ENCODE peak calls at places on chromosomes 16 and 17, in seven cellular contexts. P is ovary, V is psoas muscle, Y is PC-9, I is HFF-Myc, K is breast epithelium, B is suprapubic skin. U is an unnamed sample.

GRCh38 chr17:73224663-73225305 is 31.9 kb downstream of the COG1 start:
- DNase-seq in K (no peak), I (no peak), V (no peak), B (no peak), P (no peak), Y (no peak), U (no peak)

GRCh38 chr17:76198702-76199101 is 41.6 kb downstream of the RNF157 start:
- DNase-seq in I (no peak), Y (no peak), P (no peak), V (no peak), K (no peak), B (no peak), U (no peak)

GRCh38 chr16:66440271-66440802 is 13.2 kb downstream of the BEAN1 start:
- DNase-seq in K (no peak), V (no peak), I (no peak), B (no peak), P (no peak), Y (no peak), U (no peak)

GRCh38 chr16:17590711-17591654 is 120.2 kb upstream of the XYLT1 start:
- DNase-seq in P (no peak), B (no peak), V (no peak), I (no peak), K (no peak), Y (no peak), U (no peak)

GRCh38 chr16:77869997-77870813 is 81.8 kb downstream of the VAT1L start:
- DNase-seq in Y (no peak), P (no peak), B (no peak), K (no peak), I (no peak), V (no peak), U (no peak)

GRCh38 chr17:31074772-31075538 is 19.8 kb upstream of the NF1 start:
- DNase-seq in P (no peak), Y (peak), V (no peak), K (no peak), I (no peak), B (no peak), U (no peak)

GRCh38 chr17:32533296-32533695 is 46.5 kb downstream of the CDK5R1 start:
- DNase-seq in K (no peak), V (no peak), Y (no peak), P (no peak), B (no peak), I (no peak), U (no peak)

GRCh38 chr16:25264599-25264998 is 7.0 kb upstream of the ZKSCAN2 start:
- DNase-seq in B (no peak), V (no peak), Y (peak), I (no peak), K (no peak), P (no peak), U (no peak)

GRCh38 chr16:55502801-55503366 is 6.0 kb upstream of the LPCAT2 start:
- DNase-seq in K (peak), V (peak), P (peak), Y (peak), I (peak), B (peak), U (peak)

GRCh38 chr17:46151762-46152161 is 41.5 kb downstream of the KANSL1 start:
- DNase-seq in V (no peak), Y (no peak), I (no peak), K (no peak), P (no peak), B (no peak), U (no peak)

GRCh38 chr17:11925271-11926021 is 71.8 kb downstream of the ZNF18 start:
- DNase-seq in I (no peak), Y (no peak), K (no peak), B (no peak), P (no peak), V (no peak), U (no peak)

GRCh38 chr16:80459331-80459777 is 81.4 kb upstream of the DYNLRB2 start:
- DNase-seq in K (no peak), I (no peak), B (no peak), Y (no peak), V (no peak), P (no peak), U (no peak)

GRCh38 chr16:67179421-67180080 is 4.2 kb downstream of the MATCAP1 start:
- DNase-seq in P (no peak), B (no peak), Y (no peak), I (no peak), K (no peak), V (no peak), U (no peak)

GRCh38 chr17:46950615-46950996 is 27.6 kb downstream of the GOSR2 start:
- DNase-seq in Y (no peak), I (no peak), B (no peak), V (no peak), K (no peak), P (no peak), U (no peak)

GRCh38 chr17:48240562-48241130 is 133.1 kb downstream of the SNX11 start:
- DNase-seq in K (no peak), I (no peak), Y (no peak), P (no peak), B (no peak), V (no peak), U (no peak)

GRCh38 chr17:27049104-27049784 is 244.7 kb upstream of the WSB1 start:
- DNase-seq in I (no peak), V (no peak), Y (peak), B (no peak), K (no peak), P (no peak), U (no peak)

GRCh38 chr16:50644730-50645129 is 36.4 kb downstream of the SNX20 start:
- DNase-seq in B (no peak), Y (peak), I (no peak), V (no peak), P (no peak), K (no peak), U (no peak)

GRCh38 chr17:80474933-80475915 is 1.2 kb downstream of the NPTX1 start:
- DNase-seq in I (no peak), K (no peak), P (no peak), Y (peak), B (no peak), V (no peak), U (no peak)

GRCh38 chr16:84925092-84925772 is 86.1 kb downstream of the ZDHHC7 start:
- DNase-seq in B (no peak), V (peak), Y (peak), I (no peak), K (no peak), P (peak), U (no peak)

DNA sequence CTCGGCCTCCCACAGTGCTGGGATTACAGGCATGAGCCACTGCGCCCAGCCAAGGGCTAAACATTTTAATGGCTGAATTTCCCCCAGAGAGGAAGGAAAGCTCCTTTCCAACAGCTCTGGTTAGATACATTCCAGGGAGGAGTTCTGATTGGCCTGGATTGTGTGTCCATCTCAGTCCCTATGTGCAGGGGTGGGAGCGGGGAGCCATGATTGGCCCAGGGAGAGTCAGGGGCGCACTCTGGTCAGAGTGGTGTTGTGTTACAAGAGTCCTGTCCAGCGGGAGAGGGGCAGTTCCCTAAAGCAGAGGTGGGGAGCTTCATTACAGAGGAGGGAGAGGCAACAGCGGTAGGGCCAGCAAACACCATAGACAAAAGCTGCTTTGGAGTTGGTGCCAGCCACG is 75.0 kb downstream of the RAP1GAP2 start:
- DNase-seq in B (no peak), V (no peak), Y (no peak), P (no peak), I (no peak), K (no peak), U (no peak)
- H3K4me3 ChIP-seq in B (no peak), V (no peak), Y (no peak), P (no peak), I (no peak), K (no peak), U (no peak)

DNA sequence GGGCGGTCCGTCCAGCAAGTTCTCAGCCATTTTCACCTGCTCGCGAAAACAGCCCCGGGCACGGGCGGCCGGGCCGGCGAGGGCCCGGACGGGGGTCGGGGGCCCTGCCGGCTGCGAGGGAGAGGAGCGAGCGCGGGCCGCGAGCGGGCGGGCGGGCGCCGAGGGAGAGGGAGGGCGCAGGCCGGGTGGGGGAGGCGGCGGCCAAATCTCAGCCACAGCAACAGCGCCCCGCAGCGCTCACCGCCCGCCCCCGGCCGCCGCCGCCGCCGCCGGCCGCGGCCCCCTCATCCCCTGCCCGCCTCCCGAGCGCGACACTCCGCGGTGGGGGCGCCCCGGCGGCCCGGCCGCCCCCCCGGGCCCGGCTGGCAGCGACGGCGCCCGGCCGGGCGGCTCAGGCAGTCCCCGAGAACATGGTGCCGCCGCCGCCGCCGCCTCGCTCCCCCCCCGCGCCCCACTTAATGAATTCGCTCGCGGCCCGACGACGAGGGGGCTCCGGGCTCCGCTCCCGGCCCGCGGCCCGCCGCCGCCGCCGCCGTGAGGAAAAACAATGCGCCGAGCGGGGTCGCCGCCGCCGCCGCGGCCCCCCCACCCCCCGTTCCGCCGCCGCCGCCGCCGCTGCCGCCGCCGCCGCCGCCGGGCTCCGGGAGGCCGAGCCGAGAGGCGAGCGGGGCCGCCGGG is 487 bp downstream of the CREBBP start:
- DNase-seq in Y (peak), P (peak), V (peak), K (peak), I (no peak), B (peak), U (no peak)
- TF ChIP-seq CTCF in Y (no peak), P (no peak), V (peak), K (no peak), I (no peak), B (peak), U (no peak)

GRCh38 chr17:413016-413350 is 60.4 kb upstream of the RPH3AL start:
- DNase-seq in P (no peak), I (no peak), K (no peak), Y (no peak), B (no peak), V (no peak), U (no peak)
- H3K4me3 ChIP-seq in P (no peak), I (no peak), K (no peak), Y (no peak), B (no peak), V (no peak), U (no peak)

DNA sequence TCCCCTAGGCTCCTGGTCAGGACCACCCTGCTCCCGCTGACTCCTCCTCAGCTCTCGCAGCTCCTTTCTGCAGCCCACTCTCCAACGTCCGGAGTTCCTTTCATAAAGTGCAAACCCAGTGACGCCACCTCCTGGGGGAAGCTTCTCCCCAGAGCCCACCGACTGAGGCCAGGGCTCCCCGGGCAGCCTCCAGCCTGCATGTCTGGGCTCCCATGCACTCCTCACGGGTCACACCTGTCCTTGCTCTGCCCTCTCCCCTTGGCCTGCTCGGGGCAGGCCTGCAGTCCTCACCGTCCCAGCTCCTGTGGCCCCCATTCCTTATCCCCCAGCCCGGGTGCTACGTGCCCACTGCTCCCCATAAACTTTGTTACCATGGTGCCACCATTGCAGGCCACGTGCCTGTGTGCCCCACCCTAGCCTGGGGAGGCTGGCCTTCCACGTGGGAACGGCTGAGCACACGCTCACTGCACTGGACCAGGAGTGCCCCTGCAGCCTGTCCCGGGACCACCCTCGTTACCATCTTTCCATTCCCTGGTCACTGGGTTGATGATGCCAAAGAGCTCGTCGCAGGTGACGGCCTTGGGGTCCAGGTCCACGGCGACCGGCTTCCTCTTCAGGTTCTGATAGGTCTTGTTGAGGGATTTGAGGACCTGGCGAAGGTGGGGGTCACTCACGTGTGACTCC is 84.9 kb downstream of the DNAH17 start:
- DNase-seq in K (no peak), Y (no peak), V (no peak), B (no peak), P (no peak), I (no peak), U (no peak)
- TF ChIP-seq CTCF in K (no peak), Y (no peak), V (no peak), B (no peak), P (no peak), I (no peak), U (no peak)

GRCh38 chr17:38559025-38559879 is 46.5 kb downstream of the SRCIN1 start:
- DNase-seq in Y (peak), P (peak), B (peak), K (peak), V (peak), I (no peak), U (peak)
- H3K4me3 ChIP-seq in Y (peak), P (peak), B (peak), K (peak), V (peak), I (peak), U (no peak)

GRCh38 chr16:4376820-4377572 is 5.3 kb downstream of the VASN start:
- DNase-seq in I (no peak), V (no peak), K (no peak), P (no peak), B (peak), Y (no peak), U (no peak)

GRCh38 chr16:4378202-4378666 is 6.6 kb downstream of the VASN start:
- DNase-seq in Y (no peak), P (no peak), V (peak), I (no peak), K (no peak), B (peak), U (no peak)

GRCh38 chr16:4376126-4376819 is 4.6 kb downstream of the VASN start:
- DNase-seq in Y (peak), P (peak), V (peak), K (peak), B (peak), I (no peak), U (no peak)

GRCh38 chr16:4379001-4379688 is 7.5 kb downstream of the VASN start:
- DNase-seq in V (peak), K (no peak), I (no peak), Y (no peak), P (no peak), B (no peak), U (no peak)

DNA sequence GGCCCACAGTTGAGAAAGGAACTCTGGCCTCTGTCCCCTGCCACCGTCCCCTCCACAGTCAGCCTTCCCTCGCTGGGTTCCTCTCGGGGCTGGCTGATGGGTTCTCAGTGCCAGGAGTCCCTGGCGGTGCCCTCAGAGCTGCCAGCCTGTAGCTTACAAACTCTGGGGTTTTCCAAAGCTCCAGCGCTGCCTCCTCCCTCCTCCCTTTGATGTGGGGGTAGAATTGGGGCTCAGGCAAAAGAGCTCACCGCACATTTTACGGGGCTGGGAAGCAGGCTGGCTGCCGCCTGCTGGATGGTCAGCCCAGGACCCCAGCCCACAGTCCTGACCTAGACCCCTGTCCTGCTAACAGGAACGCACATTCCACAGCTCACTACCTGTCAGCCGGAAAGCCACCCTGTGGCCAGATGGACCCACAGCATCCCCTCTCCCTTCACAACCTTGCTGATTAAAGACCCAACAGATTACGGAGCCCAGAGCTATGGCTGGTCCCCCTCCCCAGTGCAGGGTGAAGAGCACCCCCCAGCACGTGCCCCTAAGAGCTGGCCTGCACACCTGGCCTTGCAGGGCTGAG is 6.0 kb downstream of the VASN start:
- DNase-seq in Y (no peak), B (peak), K (no peak), I (no peak), V (no peak), P (no peak), U (no peak)
- TF ChIP-seq CTCF in Y (no peak), B (no peak), K (no peak), I (peak), V (no peak), P (no peak), U (peak)

DNA sequence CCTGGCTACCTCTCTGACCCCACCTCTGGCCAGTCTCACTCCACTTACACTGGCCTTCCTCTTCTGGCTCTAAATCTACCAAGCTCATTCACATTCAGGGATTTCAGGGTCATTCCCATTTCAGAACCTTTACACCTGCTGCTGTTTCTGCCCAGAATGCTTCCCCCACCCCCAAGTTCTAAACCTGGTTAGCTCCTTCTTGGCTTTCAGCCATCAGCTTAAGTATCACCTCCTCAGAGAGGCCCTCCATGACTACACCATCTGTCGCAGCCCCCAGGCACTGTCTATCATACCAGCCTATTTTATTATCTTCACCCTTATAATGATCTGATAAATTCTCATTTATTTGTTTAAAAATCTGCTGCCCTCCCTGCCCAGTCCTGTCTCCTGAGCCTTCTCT is 23.3 kb upstream of the NGFR start:
- DNase-seq in I (no peak), V (no peak), B (no peak), Y (no peak), K (no peak), P (no peak), U (no peak)
- H3K4me3 ChIP-seq in I (no peak), V (no peak), B (no peak), Y (no peak), K (no peak), P (no peak), U (no peak)

DNA sequence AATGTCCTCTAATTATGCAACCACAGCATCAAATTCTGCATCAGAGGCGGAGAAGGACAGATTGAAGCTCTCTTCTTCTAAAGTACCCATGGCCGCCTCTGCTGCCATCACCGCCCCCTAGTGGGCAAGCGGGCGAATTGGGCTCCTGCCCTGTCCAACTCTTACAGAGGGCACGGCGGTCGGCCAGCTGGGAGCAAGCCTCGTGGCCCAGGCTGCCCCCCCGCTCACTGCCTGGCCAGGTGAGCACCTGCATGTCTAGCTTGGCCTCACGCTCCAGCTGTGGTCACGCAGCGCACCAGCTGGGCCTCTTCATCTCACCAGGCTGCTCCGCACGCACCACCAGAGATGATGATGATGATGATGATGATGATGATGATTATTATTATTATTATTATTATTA is 146.1 kb upstream of the TOM1L1 start:
- DNase-seq in V (no peak), I (no peak), Y (peak), K (no peak), P (no peak), B (no peak), U (no peak)
- TF ChIP-seq CTCF in V (no peak), I (no peak), Y (peak), K (no peak), P (no peak), B (no peak), U (peak)

DNA sequence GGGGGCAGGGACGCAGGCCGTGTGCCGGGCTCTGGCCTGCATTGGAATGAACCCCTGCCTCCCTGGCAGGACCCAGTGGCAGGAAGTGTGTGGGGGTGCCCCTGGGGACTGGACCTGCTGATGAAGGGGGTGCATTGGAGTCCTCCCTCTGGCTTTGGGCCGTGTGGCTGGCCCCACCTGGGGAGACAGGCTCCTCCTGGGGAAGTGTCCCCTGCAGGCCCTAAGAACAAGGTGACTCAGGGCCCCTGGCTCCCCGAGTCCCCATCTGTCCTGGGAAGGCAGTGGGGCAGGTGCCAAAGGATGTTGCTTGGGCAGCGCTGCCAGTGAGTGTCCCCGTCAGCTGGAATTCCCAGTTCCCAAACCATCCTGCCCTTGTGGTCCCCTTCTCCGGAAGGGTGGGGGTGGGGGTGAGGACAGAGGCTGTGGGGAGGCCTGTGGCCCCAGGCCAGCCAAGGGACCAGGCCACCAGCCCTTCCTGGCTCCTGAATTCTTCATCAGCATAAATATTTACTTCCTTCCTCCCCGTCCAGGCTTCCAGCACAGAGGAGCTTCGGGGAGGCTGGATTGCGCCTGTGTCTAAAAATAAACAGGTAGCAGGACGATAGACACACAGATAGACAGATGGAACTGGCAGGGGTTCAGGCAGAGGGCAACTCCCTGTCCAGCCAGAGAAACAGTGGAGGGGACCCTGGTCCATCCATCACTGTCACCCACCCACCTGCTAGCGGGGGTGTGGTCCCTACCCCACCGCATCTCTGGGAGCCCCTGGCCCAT is 12.9 kb downstream of the GLIS2 start:
- DNase-seq in K (no peak), V (peak), P (no peak), B (peak), I (no peak), Y (no peak), U (no peak)
- H3K4me3 ChIP-seq in K (peak), V (peak), P (peak), B (peak), I (no peak), Y (no peak), U (no peak)